ENCODE peak calls at places on chromosomes 1 and 21, in nine cellular contexts. One of them, this sample, is unnamed. For H3K36me3, the result is how much of the 10 kb centered on the place peaks cover.

GRCh38 chr1:1894354-1895049 is 3.6 kb upstream of the GNB1 start:
- DNase-seq in mucosa of descending colon: peak
- DNase-seq in pancreas: no peak
- DNase-seq in cardiac muscle cell: no peak
- DNase-seq in CD8-positive, alpha-beta memory T cell: no peak
- DNase-seq in stomach: peak
- DNase-seq in transverse colon: peak
- DNase-seq in left ventricle myocardium inferior: peak
- DNase-seq in PC-3: no peak
- DNase-seq in this sample: peak

GRCh38 chr1:41416552-41417334 is 55.5 kb downstream of the FOXO6 start:
- DNase-seq in mucosa of descending colon: peak
- DNase-seq in pancreas: peak
- DNase-seq in cardiac muscle cell: peak
- DNase-seq in CD8-positive, alpha-beta memory T cell: peak
- DNase-seq in stomach: peak
- DNase-seq in transverse colon: peak
- DNase-seq in left ventricle myocardium inferior: peak
- DNase-seq in PC-3: peak
- DNase-seq in this sample: peak

GRCh38 chr1:151157067-151157531 is 650 bp downstream of the TNFAIP8L2 start:
- DNase-seq in mucosa of descending colon: peak
- DNase-seq in pancreas: no peak
- DNase-seq in cardiac muscle cell: no peak
- DNase-seq in CD8-positive, alpha-beta memory T cell: peak
- DNase-seq in stomach: no peak
- DNase-seq in transverse colon: peak
- DNase-seq in left ventricle myocardium inferior: no peak
- DNase-seq in PC-3: no peak
- DNase-seq in this sample: no peak

GRCh38 chr1:156282143-156282478 is 514 bp downstream of the SMG5 start:
- DNase-seq in mucosa of descending colon: no peak
- DNase-seq in pancreas: peak
- DNase-seq in cardiac muscle cell: no peak
- DNase-seq in CD8-positive, alpha-beta memory T cell: no peak
- DNase-seq in stomach: no peak
- DNase-seq in transverse colon: no peak
- DNase-seq in left ventricle myocardium inferior: no peak
- DNase-seq in PC-3: peak
- DNase-seq in this sample: no peak

GRCh38 chr1:217889401-217889800 is 258.3 kb downstream of the SPATA17 start:
- DNase-seq in mucosa of descending colon: no peak
- DNase-seq in pancreas: no peak
- DNase-seq in cardiac muscle cell: peak
- DNase-seq in CD8-positive, alpha-beta memory T cell: no peak
- DNase-seq in stomach: no peak
- DNase-seq in transverse colon: no peak
- DNase-seq in left ventricle myocardium inferior: no peak
- DNase-seq in PC-3: peak
- DNase-seq in this sample: no peak

GRCh38 chr1:22208265-22208972 is 65.5 kb upstream of the WNT4 start:
- DNase-seq in mucosa of descending colon: no peak
- DNase-seq in pancreas: no peak
- DNase-seq in cardiac muscle cell: no peak
- DNase-seq in CD8-positive, alpha-beta memory T cell: no peak
- DNase-seq in stomach: no peak
- DNase-seq in transverse colon: no peak
- DNase-seq in left ventricle myocardium inferior: no peak
- DNase-seq in PC-3: peak
- DNase-seq in this sample: no peak

GRCh38 chr1:46528297-46528955 is 23.0 kb downstream of the KNCN start:
- DNase-seq in mucosa of descending colon: no peak
- DNase-seq in pancreas: no peak
- DNase-seq in cardiac muscle cell: peak
- DNase-seq in CD8-positive, alpha-beta memory T cell: no peak
- DNase-seq in stomach: no peak
- DNase-seq in transverse colon: no peak
- DNase-seq in left ventricle myocardium inferior: no peak
- DNase-seq in PC-3: no peak
- DNase-seq in this sample: no peak

GRCh38 chr1:78101514-78101913 is 55.7 kb downstream of the GIPC2 start:
- DNase-seq in mucosa of descending colon: no peak
- DNase-seq in pancreas: peak
- DNase-seq in cardiac muscle cell: peak
- DNase-seq in CD8-positive, alpha-beta memory T cell: no peak
- DNase-seq in stomach: peak
- DNase-seq in transverse colon: peak
- DNase-seq in left ventricle myocardium inferior: no peak
- DNase-seq in PC-3: peak
- DNase-seq in this sample: no peak

GRCh38 chr21:45482899-45483821 is 59.1 kb downstream of the SLC19A1 start:
- DNase-seq in mucosa of descending colon: no peak
- DNase-seq in pancreas: no peak
- DNase-seq in cardiac muscle cell: no peak
- DNase-seq in CD8-positive, alpha-beta memory T cell: peak
- DNase-seq in stomach: no peak
- DNase-seq in transverse colon: no peak
- DNase-seq in left ventricle myocardium inferior: no peak
- DNase-seq in PC-3: no peak
- DNase-seq in this sample: peak

GRCh38 chr1:10829965-10830515 is 33.6 kb upstream of the CASZ1 start:
- DNase-seq in mucosa of descending colon: no peak
- DNase-seq in pancreas: no peak
- DNase-seq in cardiac muscle cell: no peak
- DNase-seq in CD8-positive, alpha-beta memory T cell: no peak
- DNase-seq in stomach: no peak
- DNase-seq in transverse colon: no peak
- DNase-seq in left ventricle myocardium inferior: no peak
- DNase-seq in PC-3: no peak
- DNase-seq in this sample: no peak

GRCh38 chr1:79749607-79750006 is 743.1 kb upstream of the ADGRL4 start:
- DNase-seq in mucosa of descending colon: no peak
- DNase-seq in pancreas: no peak
- DNase-seq in cardiac muscle cell: no peak
- DNase-seq in CD8-positive, alpha-beta memory T cell: no peak
- DNase-seq in stomach: no peak
- DNase-seq in transverse colon: no peak
- DNase-seq in left ventricle myocardium inferior: no peak
- DNase-seq in PC-3: peak
- DNase-seq in this sample: no peak

GRCh38 chr1:181112071-181112929 is 23.8 kb downstream of the IER5 start:
- DNase-seq in mucosa of descending colon: peak
- DNase-seq in pancreas: peak
- DNase-seq in cardiac muscle cell: no peak
- DNase-seq in CD8-positive, alpha-beta memory T cell: no peak
- DNase-seq in stomach: peak
- DNase-seq in transverse colon: peak
- DNase-seq in left ventricle myocardium inferior: peak
- DNase-seq in PC-3: peak
- DNase-seq in this sample: peak

GRCh38 chr1:226677121-226678020 is 61.7 kb downstream of the ITPKB start:
- DNase-seq in mucosa of descending colon: peak
- DNase-seq in pancreas: peak
- DNase-seq in cardiac muscle cell: no peak
- DNase-seq in CD8-positive, alpha-beta memory T cell: peak
- DNase-seq in stomach: peak
- DNase-seq in transverse colon: peak
- DNase-seq in left ventricle myocardium inferior: peak
- DNase-seq in PC-3: peak
- DNase-seq in this sample: peak

GRCh38 chr1:232267837-232268598 is 361.9 kb downstream of the SIPA1L2 start:
- DNase-seq in mucosa of descending colon: no peak
- DNase-seq in pancreas: no peak
- DNase-seq in cardiac muscle cell: no peak
- DNase-seq in CD8-positive, alpha-beta memory T cell: no peak
- DNase-seq in stomach: no peak
- DNase-seq in transverse colon: no peak
- DNase-seq in left ventricle myocardium inferior: no peak
- DNase-seq in PC-3: no peak
- DNase-seq in this sample: no peak

GRCh38 chr1:68207129-68207689 is 25.1 kb downstream of the WLS start:
- DNase-seq in mucosa of descending colon: no peak
- DNase-seq in pancreas: no peak
- DNase-seq in cardiac muscle cell: no peak
- DNase-seq in CD8-positive, alpha-beta memory T cell: no peak
- DNase-seq in stomach: no peak
- DNase-seq in transverse colon: no peak
- DNase-seq in left ventricle myocardium inferior: no peak
- DNase-seq in PC-3: peak
- DNase-seq in this sample: no peak

GRCh38 chr1:242146640-242147039 is 147.7 kb upstream of the MAP1LC3C start:
- DNase-seq in mucosa of descending colon: no peak
- DNase-seq in pancreas: no peak
- DNase-seq in cardiac muscle cell: no peak
- DNase-seq in CD8-positive, alpha-beta memory T cell: no peak
- DNase-seq in stomach: no peak
- DNase-seq in transverse colon: no peak
- DNase-seq in left ventricle myocardium inferior: no peak
- DNase-seq in PC-3: peak
- DNase-seq in this sample: no peak

GRCh38 chr1:42847111-42847580 is 733 bp downstream of the ZNF691 start:
- DNase-seq in mucosa of descending colon: no peak
- DNase-seq in pancreas: no peak
- DNase-seq in cardiac muscle cell: no peak
- DNase-seq in CD8-positive, alpha-beta memory T cell: no peak
- DNase-seq in stomach: no peak
- DNase-seq in transverse colon: no peak
- DNase-seq in left ventricle myocardium inferior: no peak
- DNase-seq in PC-3: no peak
- DNase-seq in this sample: no peak

GRCh38 chr1:16140068-16140596 is 15.7 kb downstream of the EPHA2 start:
- DNase-seq in mucosa of descending colon: no peak
- DNase-seq in pancreas: no peak
- DNase-seq in cardiac muscle cell: no peak
- DNase-seq in CD8-positive, alpha-beta memory T cell: no peak
- DNase-seq in stomach: no peak
- DNase-seq in transverse colon: no peak
- DNase-seq in left ventricle myocardium inferior: no peak
- DNase-seq in PC-3: no peak
- DNase-seq in this sample: no peak

GRCh38 chr1:16138772-16139221 is 17.1 kb downstream of the EPHA2 start:
- DNase-seq in mucosa of descending colon: no peak
- DNase-seq in pancreas: no peak
- DNase-seq in cardiac muscle cell: no peak
- DNase-seq in CD8-positive, alpha-beta memory T cell: no peak
- DNase-seq in stomach: no peak
- DNase-seq in transverse colon: no peak
- DNase-seq in left ventricle myocardium inferior: no peak
- DNase-seq in PC-3: peak
- DNase-seq in this sample: no peak

GRCh38 chr1:16141573-16142336 is 14.1 kb downstream of the EPHA2 start:
- DNase-seq in mucosa of descending colon: no peak
- DNase-seq in pancreas: no peak
- DNase-seq in cardiac muscle cell: no peak
- DNase-seq in CD8-positive, alpha-beta memory T cell: no peak
- DNase-seq in stomach: no peak
- DNase-seq in transverse colon: no peak
- DNase-seq in left ventricle myocardium inferior: no peak
- DNase-seq in PC-3: no peak
- DNase-seq in this sample: no peak

GRCh38 chr1:16137890-16138467 is 17.9 kb downstream of the EPHA2 start:
- DNase-seq in mucosa of descending colon: no peak
- DNase-seq in pancreas: no peak
- DNase-seq in cardiac muscle cell: no peak
- DNase-seq in CD8-positive, alpha-beta memory T cell: no peak
- DNase-seq in stomach: no peak
- DNase-seq in transverse colon: no peak
- DNase-seq in left ventricle myocardium inferior: no peak
- DNase-seq in PC-3: no peak
- DNase-seq in this sample: no peak

DNA sequence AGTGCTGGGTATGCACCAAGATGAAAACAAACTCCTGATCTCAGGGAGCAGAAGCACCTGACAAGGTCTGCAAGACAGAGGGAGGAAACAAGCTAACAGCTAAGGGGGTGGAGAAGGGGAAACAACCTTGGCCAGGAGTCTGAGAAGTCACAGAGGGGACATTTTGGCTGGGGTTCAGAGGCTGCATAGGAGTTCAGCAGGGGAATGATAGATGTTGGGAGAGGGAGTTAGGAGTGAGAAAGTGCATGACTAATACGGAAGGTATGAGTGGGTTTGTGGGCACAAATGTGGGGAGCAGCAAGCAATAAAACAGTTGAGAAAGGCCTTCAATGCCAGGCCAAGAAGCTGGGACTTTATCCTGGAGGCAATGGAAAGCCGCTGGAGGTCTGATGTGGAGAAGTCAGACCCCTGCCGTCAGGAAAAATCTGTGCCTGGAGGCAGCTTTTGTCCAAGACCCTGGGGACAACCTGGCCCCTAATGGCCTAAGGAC is 16.4 kb downstream of the EPHA2 start:
- DNase-seq in mucosa of descending colon: no peak
- DNase-seq in pancreas: no peak
- DNase-seq in cardiac muscle cell: no peak
- DNase-seq in CD8-positive, alpha-beta memory T cell: no peak
- DNase-seq in stomach: no peak
- DNase-seq in transverse colon: no peak
- DNase-seq in left ventricle myocardium inferior: no peak
- DNase-seq in PC-3: peak
- DNase-seq in this sample: no peak
- H3K36me3 ChIP-seq in mucosa of descending colon: under half
- H3K36me3 ChIP-seq in pancreas: under half
- H3K36me3 ChIP-seq in cardiac muscle cell: under half
- H3K36me3 ChIP-seq in CD8-positive, alpha-beta memory T cell: under half
- H3K36me3 ChIP-seq in stomach: under half
- H3K36me3 ChIP-seq in transverse colon: under half
- H3K36me3 ChIP-seq in left ventricle myocardium inferior: under half
- H3K36me3 ChIP-seq in PC-3: half or more
- H3K36me3 ChIP-seq in this sample: under half

GRCh38 chr1:8509579-8509978 is 191.7 kb downstream of the SLC45A1 start:
- DNase-seq in mucosa of descending colon: no peak
- DNase-seq in pancreas: no peak
- DNase-seq in cardiac muscle cell: no peak
- DNase-seq in CD8-positive, alpha-beta memory T cell: no peak
- DNase-seq in stomach: no peak
- DNase-seq in transverse colon: no peak
- DNase-seq in left ventricle myocardium inferior: no peak
- DNase-seq in PC-3: no peak
- DNase-seq in this sample: no peak
- H3K4me3 ChIP-seq in mucosa of descending colon: no peak
- H3K4me3 ChIP-seq in pancreas: no peak
- H3K4me3 ChIP-seq in cardiac muscle cell: no peak
- H3K4me3 ChIP-seq in CD8-positive, alpha-beta memory T cell: no peak
- H3K4me3 ChIP-seq in stomach: no peak
- H3K4me3 ChIP-seq in transverse colon: no peak
- H3K4me3 ChIP-seq in left ventricle myocardium inferior: no peak
- H3K4me3 ChIP-seq in PC-3: no peak
- H3K4me3 ChIP-seq in this sample: no peak

GRCh38 chr1:160322831-160323230 is 20.2 kb downstream of the COPA start:
- DNase-seq in mucosa of descending colon: no peak
- DNase-seq in pancreas: no peak
- DNase-seq in cardiac muscle cell: no peak
- DNase-seq in CD8-positive, alpha-beta memory T cell: no peak
- DNase-seq in stomach: no peak
- DNase-seq in transverse colon: no peak
- DNase-seq in left ventricle myocardium inferior: no peak
- DNase-seq in PC-3: no peak
- DNase-seq in this sample: no peak
- H3K36me3 ChIP-seq in mucosa of descending colon: under half
- H3K36me3 ChIP-seq in pancreas: under half
- H3K36me3 ChIP-seq in cardiac muscle cell: under half
- H3K36me3 ChIP-seq in CD8-positive, alpha-beta memory T cell: under half
- H3K36me3 ChIP-seq in stomach: half or more
- H3K36me3 ChIP-seq in transverse colon: half or more
- H3K36me3 ChIP-seq in left ventricle myocardium inferior: half or more
- H3K36me3 ChIP-seq in PC-3: half or more
- H3K36me3 ChIP-seq in this sample: half or more

GRCh38 chr21:16841917-16842316 is 670.9 kb upstream of the CXADR start:
- DNase-seq in mucosa of descending colon: no peak
- DNase-seq in pancreas: no peak
- DNase-seq in cardiac muscle cell: no peak
- DNase-seq in CD8-positive, alpha-beta memory T cell: no peak
- DNase-seq in stomach: no peak
- DNase-seq in transverse colon: no peak
- DNase-seq in left ventricle myocardium inferior: no peak
- DNase-seq in PC-3: no peak
- DNase-seq in this sample: no peak
- H3K4me3 ChIP-seq in mucosa of descending colon: no peak
- H3K4me3 ChIP-seq in pancreas: no peak
- H3K4me3 ChIP-seq in cardiac muscle cell: no peak
- H3K4me3 ChIP-seq in CD8-positive, alpha-beta memory T cell: no peak
- H3K4me3 ChIP-seq in stomach: no peak
- H3K4me3 ChIP-seq in transverse colon: no peak
- H3K4me3 ChIP-seq in left ventricle myocardium inferior: no peak
- H3K4me3 ChIP-seq in PC-3: no peak
- H3K4me3 ChIP-seq in this sample: no peak

This sample was measured in heart right ventricle.